ENCODE peak calls at places on chromosomes 12 and 14, in four cellular contexts. I is HCT116, R is MM.1S, P is GM23248. W is an unnamed sample.
A peak's percentile ranks its signal among the peaks of the same experiment; 100 is the strongest.

GRCh38 chr14:77457115-77457521 is 283 bp downstream of the VIPAS39 start:
- DNase-seq in R (no peak), I (no peak), P (peak; percentile 74), W (no peak)

GRCh38 chr12:112097641-112098040 is 10.9 kb downstream of the NAA25 start:
- DNase-seq in P (no peak), I (no peak), R (no peak), W (no peak)

GRCh38 chr14:74219277-74219676 is 20.0 kb upstream of the VSX2 start:
- DNase-seq in I (no peak), P (no peak), R (no peak), W (no peak)

GRCh38 chr14:73783107-73783727 is 68.4 kb upstream of the PTGR2 start:
- DNase-seq in P (no peak), R (no peak), I (no peak), W (peak; percentile 67)

GRCh38 chr14:105155071-105155651 is 13.4 kb downstream of the JAG2 start:
- DNase-seq in R (no peak), I (no peak), P (no peak), W (no peak)

GRCh38 chr14:83777516-83777915 is 1752.4 kb upstream of the FLRT2 start:
- DNase-seq in I (no peak), P (no peak), R (no peak), W (no peak)

GRCh38 chr14:104826197-104826857 is 25.4 kb downstream of the ZBTB42 start:
- DNase-seq in P (peak; percentile 87), R (peak; percentile 62), I (peak; percentile 47), W (peak; percentile 84)

GRCh38 chr12:99043319-99043914 is 398.3 kb downstream of the APAF1 start:
- DNase-seq in R (peak; percentile 72), P (peak; percentile 69), I (peak; percentile 51), W (peak; percentile 79)

GRCh38 chr12:124394462-124395128 is 99.7 kb downstream of the RFLNA start:
- DNase-seq in P (peak; percentile 67), I (no peak), R (no peak), W (no peak)

GRCh38 chr14:33509927-33510535 is 440.8 kb downstream of the EGLN3 start:
- DNase-seq in R (no peak), I (no peak), P (peak; percentile 81), W (no peak)

GRCh38 chr12:124524231-124524925 is 43.0 kb downstream of the NCOR2 start:
- DNase-seq in I (no peak), P (peak; percentile 89), R (no peak), W (no peak)

GRCh38 chr12:26130728-26131127 is 5.9 kb upstream of the BHLHE41 start:
- DNase-seq in R (no peak), P (no peak), I (no peak), W (no peak)

DNA sequence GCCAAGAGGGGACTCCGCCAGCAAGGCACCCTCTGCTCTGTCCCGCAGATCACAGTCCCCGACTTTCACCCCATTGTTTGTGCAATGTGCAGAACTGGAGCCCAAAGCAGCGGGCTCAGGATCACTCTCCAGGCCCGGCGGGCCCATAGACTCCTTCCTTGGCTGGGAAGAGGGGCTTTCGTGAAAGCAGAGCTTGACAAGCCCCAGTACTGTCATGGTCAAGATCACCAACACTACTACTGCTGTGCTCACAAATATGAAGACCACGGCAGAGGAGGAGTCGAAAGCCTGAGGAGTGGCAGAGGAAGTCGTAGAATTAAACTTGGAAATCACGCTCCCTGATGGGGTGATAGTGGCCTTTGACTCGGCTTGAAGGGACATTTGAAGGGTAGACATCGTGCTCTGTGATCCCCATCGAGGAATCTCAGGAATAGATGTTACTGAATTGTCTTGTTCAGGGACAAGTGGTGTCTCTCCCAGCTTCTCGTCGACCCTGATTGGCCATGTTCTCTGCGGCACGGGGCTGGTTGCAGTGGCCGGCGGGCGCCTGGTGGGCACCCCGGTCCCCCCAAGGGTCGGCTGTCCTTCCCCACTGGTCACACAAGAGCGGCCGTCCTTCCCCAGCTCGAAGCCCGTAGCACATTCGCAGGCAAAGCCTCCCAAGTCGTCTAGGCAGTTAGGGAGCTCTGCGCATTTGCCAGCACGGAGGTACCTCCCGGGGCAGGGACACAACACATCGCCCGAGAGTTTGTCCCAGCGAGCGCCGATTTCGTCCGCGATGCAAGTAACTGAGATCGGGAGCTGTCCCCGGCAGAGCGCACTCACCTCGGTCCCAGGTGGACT is 1.1 kb downstream of the CLEC14A start:
- DNase-seq in I (no peak), P (peak; percentile 38), R (no peak), W (no peak)
- TF ChIP-seq EZH2phosphoT487 in I (no peak), P (no peak), R (no peak), W (peak; percentile 22)

GRCh38 chr12:56297400-56297799 is 2.7 kb downstream of the CS start:
- DNase-seq in I (no peak), R (no peak), P (no peak), W (no peak)

GRCh38 chr12:56300644-56301464 is 724 bp upstream of the CS start:
- DNase-seq in R (peak; percentile 17), P (no peak), I (no peak), W (peak; percentile 4)

GRCh38 chr12:56299308-56299852 is 750 bp downstream of the CS start:
- DNase-seq in I (no peak), P (no peak), R (peak; percentile 52), W (no peak)

GRCh38 chr12:56298828-56299227 is 1.3 kb downstream of the CS start:
- DNase-seq in I (no peak), R (no peak), P (no peak), W (no peak)

DNA sequence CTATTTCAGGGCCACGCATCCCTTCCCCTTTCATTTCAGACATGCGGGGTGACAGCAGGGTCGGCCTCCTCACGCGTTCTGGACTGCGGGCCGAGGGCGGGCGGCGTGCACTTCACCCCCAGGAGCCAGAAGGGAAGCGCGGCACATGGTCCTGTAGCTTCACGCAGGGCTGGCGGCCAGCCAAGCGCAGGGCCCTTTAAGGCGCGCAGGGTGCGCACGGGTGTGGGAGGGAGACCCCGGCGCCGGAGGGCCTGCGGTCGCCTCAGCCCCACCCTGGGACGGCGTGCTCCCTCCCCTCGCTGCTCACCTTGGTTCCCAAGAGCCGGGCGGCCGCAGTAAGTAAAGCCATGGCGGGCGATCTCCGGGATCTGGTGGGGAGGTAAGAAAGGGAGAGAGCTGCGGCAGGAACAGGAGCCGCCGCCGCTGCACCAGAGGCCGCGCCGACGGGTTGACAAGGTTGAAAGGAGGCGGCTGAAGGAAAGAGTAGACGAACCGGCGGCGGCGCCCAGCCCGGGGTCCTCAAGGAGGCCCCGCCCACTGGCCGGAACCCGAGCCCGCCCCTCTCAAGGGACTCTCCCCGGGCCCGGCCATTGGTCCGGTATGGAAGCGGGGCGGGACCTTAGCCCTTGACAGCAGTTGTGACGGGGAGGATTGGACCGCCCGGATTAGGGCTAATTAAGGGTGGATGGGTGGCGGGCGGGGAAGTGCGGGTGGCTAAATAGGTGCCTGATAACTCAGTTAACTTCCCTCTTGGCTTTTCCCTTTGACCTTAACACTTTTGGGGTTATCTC is at the start of gene CS:
- DNase-seq in P (peak; percentile 100), R (peak; percentile 99), I (peak; percentile 96), W (peak; percentile 100)
- TF ChIP-seq EZH2 in P (no peak), R (no peak), I (no peak), W (no peak)

GRCh38 chr14:75911883-75912282 is 69.9 kb downstream of the TGFB3 start:
- DNase-seq in I (no peak), P (no peak), R (no peak), W (peak; percentile 81)

GRCh38 chr14:75909630-75910029 is 72.2 kb downstream of the TGFB3 start:
- DNase-seq in I (no peak), P (no peak), R (no peak), W (no peak)

GRCh38 chr14:75915063-75915462 is 66.7 kb downstream of the TGFB3 start:
- DNase-seq in R (no peak), P (no peak), I (no peak), W (no peak)

GRCh38 chr14:75910048-75910447 is 71.7 kb downstream of the TGFB3 start:
- DNase-seq in R (no peak), P (no peak), I (no peak), W (no peak)

GRCh38 chr14:75913183-75913582 is 68.6 kb downstream of the TGFB3 start:
- DNase-seq in I (no peak), P (no peak), R (no peak), W (no peak)
- TF ChIP-seq EZH2phosphoT487 in I (no peak), P (no peak), R (no peak), W (no peak)

GRCh38 chr14:30230719-30231118 is 303.1 kb upstream of the PRKD1 start:
- DNase-seq in P (no peak), R (no peak), I (no peak), W (no peak)
- TF ChIP-seq EZH2 in P (no peak), R (no peak), I (no peak), W (no peak)

DNA sequence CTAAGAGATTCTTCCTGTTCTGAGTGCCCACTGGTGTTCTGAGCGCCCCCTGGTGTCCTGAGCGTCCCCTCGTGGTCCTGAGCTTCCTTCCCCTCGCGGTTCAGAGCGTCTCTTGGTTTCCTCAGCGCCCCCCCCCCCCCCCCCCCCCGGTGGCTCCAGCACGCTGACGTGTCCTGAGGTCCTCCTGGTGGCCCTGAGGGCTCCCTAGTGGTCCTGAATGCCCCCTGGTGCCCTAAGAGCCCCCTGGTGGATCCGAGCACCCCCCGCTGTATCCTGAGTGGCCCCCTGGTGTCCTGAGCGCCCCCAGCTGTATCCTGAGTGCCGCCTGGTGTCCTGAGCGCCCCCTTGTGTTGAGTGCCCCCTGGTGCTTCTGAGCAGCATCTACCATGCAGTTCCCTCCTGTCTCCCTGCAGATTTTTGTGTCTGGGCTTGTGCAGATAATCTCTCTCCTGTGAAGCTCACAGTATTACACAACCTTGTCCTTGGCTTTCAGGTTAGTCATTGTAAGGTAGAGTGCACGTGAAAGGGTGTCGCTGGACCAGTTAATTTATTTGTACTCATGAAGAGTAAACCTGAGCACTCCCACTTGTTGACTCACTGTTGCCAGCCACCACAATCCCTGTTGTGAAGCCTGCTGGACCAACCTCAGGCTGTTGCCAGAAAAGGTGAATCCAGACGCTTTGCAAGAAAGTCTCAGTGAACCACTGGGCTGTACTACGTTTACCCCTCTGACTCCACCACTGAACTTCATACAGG is 1168.4 kb downstream of the TMEM121 start:
- DNase-seq in R (peak; percentile 63), P (no peak), I (no peak), W (peak; percentile 0)
- TF ChIP-seq EZH2phosphoT487 in R (no peak), P (no peak), I (no peak), W (no peak)

DNA sequence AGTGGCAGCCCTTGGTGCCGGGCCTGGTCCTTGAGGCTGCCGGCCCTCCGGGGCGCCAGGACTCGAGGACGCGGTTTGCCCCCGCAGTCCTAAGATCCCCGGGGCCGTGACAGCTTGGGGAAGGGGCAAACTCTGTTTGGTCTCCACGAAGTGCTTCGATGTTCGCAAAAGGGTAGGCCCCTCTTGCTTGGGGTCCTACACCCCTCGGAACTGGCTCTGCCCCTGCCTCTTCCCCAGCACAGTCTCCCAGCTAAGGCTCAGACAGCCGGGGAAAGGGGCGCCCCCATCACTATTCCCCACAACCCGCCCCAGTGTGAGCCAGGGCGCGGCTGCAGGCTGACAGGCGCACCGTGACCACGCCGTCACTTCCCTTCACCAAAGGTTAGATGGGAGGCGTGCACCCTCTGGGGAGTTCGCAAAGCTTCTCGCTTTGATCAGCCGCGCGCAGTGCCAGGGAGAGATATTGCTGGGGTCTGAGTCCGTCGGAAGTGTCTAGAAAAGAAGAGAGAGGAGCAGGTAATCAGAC is 7.2 kb upstream of the OTX2 start:
- DNase-seq in I (no peak), R (no peak), P (no peak), W (peak; percentile 62)
- TF ChIP-seq EZH2 in I (no peak), R (no peak), P (no peak), W (peak; percentile 45)

W was measured in GM23338.